ENCODE peak calls at places on chromosomes 2 and 18, in six cellular contexts. One of them, this sample, is unnamed.
A peak's percentile ranks its signal among the peaks of the same experiment; 100 is the strongest.

GRCh38 chr2:197092431-197092830 is 165.9 kb upstream of the PGAP1 start:
- DNase-seq in endothelial cell of umbilical vein: no peak
- DNase-seq in K562: no peak
- DNase-seq in H1: no peak
- DNase-seq in GM23338: no peak
- DNase-seq in HepG2: no peak
- DNase-seq in this sample: no peak

GRCh38 chr18:45753251-45753650 is 29.3 kb downstream of the SLC14A1 start:
- DNase-seq in endothelial cell of umbilical vein: no peak
- DNase-seq in K562: no peak
- DNase-seq in H1: no peak
- DNase-seq in GM23338: no peak
- DNase-seq in HepG2: no peak
- DNase-seq in this sample: no peak

GRCh38 chr2:72145658-72146329 is 1.9 kb downstream of the CYP26B1 start:
- DNase-seq in endothelial cell of umbilical vein: no peak
- DNase-seq in K562: no peak
- DNase-seq in H1: peak; percentile 45
- DNase-seq in GM23338: peak; percentile 34
- DNase-seq in HepG2: no peak
- DNase-seq in this sample: no peak

GRCh38 chr2:23385351-23385747 is 370 bp downstream of the KLHL29 start:
- DNase-seq in endothelial cell of umbilical vein: peak; percentile 37
- DNase-seq in K562: no peak
- DNase-seq in H1: peak; percentile 69
- DNase-seq in GM23338: peak; percentile 59
- DNase-seq in HepG2: no peak
- DNase-seq in this sample: no peak

GRCh38 chr2:228023619-228024018 is 152.2 kb downstream of the DAW1 start:
- DNase-seq in endothelial cell of umbilical vein: no peak
- DNase-seq in K562: no peak
- DNase-seq in H1: no peak
- DNase-seq in GM23338: no peak
- DNase-seq in HepG2: no peak
- DNase-seq in this sample: no peak

GRCh38 chr2:238513346-238513745 is 86.6 kb downstream of the ASB1 start:
- DNase-seq in endothelial cell of umbilical vein: peak; percentile 36
- DNase-seq in K562: peak; percentile 63
- DNase-seq in H1: peak; percentile 80
- DNase-seq in GM23338: peak; percentile 85
- DNase-seq in HepG2: peak; percentile 68
- DNase-seq in this sample: peak; percentile 8

GRCh38 chr2:15127251-15127650 is 433.9 kb downstream of the NBAS start:
- DNase-seq in endothelial cell of umbilical vein: no peak
- DNase-seq in K562: no peak
- DNase-seq in H1: no peak
- DNase-seq in GM23338: no peak
- DNase-seq in HepG2: no peak
- DNase-seq in this sample: no peak

GRCh38 chr2:72350852-72351251 is 203.2 kb upstream of the CYP26B1 start:
- DNase-seq in endothelial cell of umbilical vein: peak; percentile 31
- DNase-seq in K562: no peak
- DNase-seq in H1: no peak
- DNase-seq in GM23338: peak; percentile 8
- DNase-seq in HepG2: no peak
- DNase-seq in this sample: no peak

GRCh38 chr2:201228912-201229290 is 31.4 kb upstream of the CASP8 start:
- DNase-seq in endothelial cell of umbilical vein: no peak
- DNase-seq in K562: peak; percentile 13
- DNase-seq in H1: no peak
- DNase-seq in GM23338: no peak
- DNase-seq in HepG2: no peak
- DNase-seq in this sample: no peak

GRCh38 chr2:77521931-77522470 is at the start of gene LRRTM4:
- DNase-seq in endothelial cell of umbilical vein: no peak
- DNase-seq in K562: no peak
- DNase-seq in H1: peak; percentile 50
- DNase-seq in GM23338: peak; percentile 77
- DNase-seq in HepG2: no peak
- DNase-seq in this sample: peak; percentile 40

GRCh38 chr2:112061840-112062239 is 6.8 kb downstream of the TMEM87B start:
- DNase-seq in endothelial cell of umbilical vein: no peak
- DNase-seq in K562: no peak
- DNase-seq in H1: no peak
- DNase-seq in GM23338: no peak
- DNase-seq in HepG2: no peak
- DNase-seq in this sample: no peak

GRCh38 chr2:176395273-176395854 is 126.1 kb downstream of the MTX2 start:
- DNase-seq in endothelial cell of umbilical vein: peak; percentile 31
- DNase-seq in K562: no peak
- DNase-seq in H1: no peak
- DNase-seq in GM23338: no peak
- DNase-seq in HepG2: no peak
- DNase-seq in this sample: no peak

GRCh38 chr2:140596447-140596846 is 1534.4 kb downstream of the LRP1B start:
- DNase-seq in endothelial cell of umbilical vein: no peak
- DNase-seq in K562: no peak
- DNase-seq in H1: no peak
- DNase-seq in GM23338: no peak
- DNase-seq in HepG2: no peak
- DNase-seq in this sample: no peak

GRCh38 chr18:55790296-55790695 is 202.3 kb upstream of the TCF4 start:
- DNase-seq in endothelial cell of umbilical vein: peak; percentile 84
- DNase-seq in K562: no peak
- DNase-seq in H1: no peak
- DNase-seq in GM23338: no peak
- DNase-seq in HepG2: no peak
- DNase-seq in this sample: no peak

GRCh38 chr2:60474301-60474700 is 79.2 kb downstream of the BCL11A start:
- DNase-seq in endothelial cell of umbilical vein: no peak
- DNase-seq in K562: no peak
- DNase-seq in H1: no peak
- DNase-seq in GM23338: no peak
- DNase-seq in HepG2: no peak
- DNase-seq in this sample: no peak

GRCh38 chr18:33459612-33460011 is 19.1 kb upstream of the CCDC178 start:
- DNase-seq in endothelial cell of umbilical vein: no peak
- DNase-seq in K562: no peak
- DNase-seq in H1: no peak
- DNase-seq in GM23338: no peak
- DNase-seq in HepG2: no peak
- DNase-seq in this sample: no peak

GRCh38 chr2:24399434-24400206 is 39.3 kb upstream of the ITSN2 start:
- DNase-seq in endothelial cell of umbilical vein: no peak
- DNase-seq in K562: no peak
- DNase-seq in H1: no peak
- DNase-seq in GM23338: no peak
- DNase-seq in HepG2: peak; percentile 45
- DNase-seq in this sample: no peak

GRCh38 chr2:36618381-36618780 is 20.4 kb upstream of the FEZ2 start:
- DNase-seq in endothelial cell of umbilical vein: peak; percentile 83
- DNase-seq in K562: peak; percentile 71
- DNase-seq in H1: peak; percentile 67
- DNase-seq in GM23338: peak; percentile 88
- DNase-seq in HepG2: peak; percentile 83
- DNase-seq in this sample: no peak

GRCh38 chr2:8555543-8555942 is 126.3 kb upstream of the ID2 start:
- DNase-seq in endothelial cell of umbilical vein: no peak
- DNase-seq in K562: no peak
- DNase-seq in H1: no peak
- DNase-seq in GM23338: no peak
- DNase-seq in HepG2: no peak
- DNase-seq in this sample: no peak

GRCh38 chr2:241950413-241950863 is 80.9 kb downstream of the RTP5 start:
- DNase-seq in endothelial cell of umbilical vein: no peak
- DNase-seq in K562: no peak
- DNase-seq in H1: no peak
- DNase-seq in GM23338: no peak
- DNase-seq in HepG2: no peak
- DNase-seq in this sample: no peak

GRCh38 chr2:88108796-88109195 is 19.1 kb downstream of the FABP1 start:
- DNase-seq in endothelial cell of umbilical vein: no peak
- DNase-seq in K562: no peak
- DNase-seq in H1: no peak
- DNase-seq in GM23338: no peak
- DNase-seq in HepG2: no peak
- DNase-seq in this sample: no peak

GRCh38 chr2:120829633-120830025 is 94.0 kb downstream of the GLI2 start:
- DNase-seq in endothelial cell of umbilical vein: no peak
- DNase-seq in K562: no peak
- DNase-seq in H1: no peak
- DNase-seq in GM23338: no peak
- DNase-seq in HepG2: no peak
- DNase-seq in this sample: no peak

GRCh38 chr2:187826023-187826422 is 271.8 kb upstream of the TFPI start:
- DNase-seq in endothelial cell of umbilical vein: peak; percentile 16
- DNase-seq in K562: no peak
- DNase-seq in H1: no peak
- DNase-seq in GM23338: no peak
- DNase-seq in HepG2: no peak
- DNase-seq in this sample: no peak

GRCh38 chr2:30031184-30031583 is 109.8 kb upstream of the ALK start:
- DNase-seq in endothelial cell of umbilical vein: no peak
- DNase-seq in K562: no peak
- DNase-seq in H1: no peak
- DNase-seq in GM23338: peak; percentile 26
- DNase-seq in HepG2: no peak
- DNase-seq in this sample: peak; percentile 59

GRCh38 chr2:234081970-234082822 is 31.7 kb downstream of the SPP2 start:
- DNase-seq in endothelial cell of umbilical vein: peak; percentile 51
- DNase-seq in K562: no peak
- DNase-seq in H1: no peak
- DNase-seq in GM23338: no peak
- DNase-seq in HepG2: peak; percentile 46
- DNase-seq in this sample: no peak

GRCh38 chr2:95274291-95275150 is at the start of gene PROM2:
- DNase-seq in endothelial cell of umbilical vein: no peak
- DNase-seq in K562: no peak
- DNase-seq in H1: peak; percentile 78
- DNase-seq in GM23338: peak; percentile 89
- DNase-seq in HepG2: no peak
- DNase-seq in this sample: no peak
- H3K27ac ChIP-seq in endothelial cell of umbilical vein: no peak within 1 kb of the TSS
- H3K27ac ChIP-seq in K562: no peak within 1 kb of the TSS
- H3K27ac ChIP-seq in H1: no peak within 1 kb of the TSS
- H3K27ac ChIP-seq in GM23338: no peak within 1 kb of the TSS
- H3K27ac ChIP-seq in HepG2: no peak within 1 kb of the TSS
- H3K27ac ChIP-seq in this sample: no peak within 1 kb of the TSS

DNA sequence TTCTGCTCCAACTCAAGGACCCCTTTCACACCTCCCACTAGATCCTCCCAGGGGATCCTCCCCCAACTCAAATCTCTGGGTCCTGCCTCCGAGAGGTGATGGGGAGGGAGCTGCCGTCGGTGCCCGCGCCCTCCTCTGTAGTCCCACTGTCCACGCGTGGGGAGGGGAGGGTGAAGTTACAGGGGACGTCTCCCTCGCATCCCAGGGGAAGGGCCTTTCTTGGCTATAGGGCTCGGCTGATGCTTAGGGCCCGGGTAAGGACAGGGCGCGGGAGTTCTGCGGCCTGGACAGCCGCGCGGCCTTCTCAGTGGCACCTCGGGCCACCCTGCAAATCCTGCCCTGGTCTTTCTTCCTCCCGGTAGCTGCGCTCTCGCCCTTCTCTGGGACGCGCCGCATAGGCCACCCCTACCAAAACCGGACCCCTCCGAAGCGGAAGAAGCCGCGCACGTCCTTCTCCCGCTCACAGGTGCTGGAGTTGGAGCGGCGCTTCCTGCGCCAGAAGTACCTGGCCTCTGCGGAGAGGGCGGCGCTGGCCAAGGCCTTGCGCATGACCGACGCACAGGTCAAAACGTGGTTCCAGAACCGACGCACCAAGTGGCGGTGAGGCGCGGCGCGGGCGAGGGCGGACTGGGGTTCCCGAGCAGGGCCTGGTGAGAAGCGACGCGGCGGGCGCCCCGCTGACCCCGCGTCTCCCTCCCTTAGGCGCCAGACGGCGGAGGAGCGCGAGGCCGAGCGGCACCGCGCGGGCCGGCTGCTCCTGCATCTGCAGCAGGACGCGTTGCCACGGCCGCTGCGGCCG is 1.2 kb downstream of the TLX2 start:
- DNase-seq in endothelial cell of umbilical vein: no peak
- DNase-seq in K562: no peak
- DNase-seq in H1: peak; percentile 75
- DNase-seq in GM23338: peak; percentile 69
- DNase-seq in HepG2: no peak
- DNase-seq in this sample: no peak
- TF ChIP-seq EZH2 in endothelial cell of umbilical vein: peak; percentile 99
- TF ChIP-seq EZH2 in K562: no peak
- TF ChIP-seq EZH2 in H1: peak; percentile 84
- TF ChIP-seq EZH2 in GM23338: peak; percentile 93
- TF ChIP-seq EZH2 in HepG2: no peak
- TF ChIP-seq EZH2 in this sample: no peak

DNA sequence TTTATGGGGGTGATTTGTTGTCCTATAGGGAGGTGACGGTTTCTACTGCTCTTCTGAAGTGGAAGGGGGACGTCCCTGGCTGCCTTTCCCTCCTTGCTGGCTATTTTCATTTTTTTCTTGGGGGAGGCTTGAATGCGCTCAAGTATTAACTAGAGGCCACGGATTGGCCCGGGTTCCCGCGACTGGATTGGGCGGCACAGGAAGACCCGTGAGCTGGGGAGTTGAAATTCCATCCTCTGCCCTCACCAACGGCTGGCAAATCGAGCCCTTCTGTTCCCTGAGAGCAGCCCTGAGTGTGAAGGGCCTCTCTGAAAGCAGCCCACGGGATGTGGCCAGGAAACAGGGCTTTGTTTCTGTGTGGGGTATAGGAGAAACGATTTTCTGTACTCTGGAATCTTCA is 176.6 kb upstream of the SPRED2 start:
- DNase-seq in endothelial cell of umbilical vein: no peak
- DNase-seq in K562: no peak
- DNase-seq in H1: no peak
- DNase-seq in GM23338: no peak
- DNase-seq in HepG2: no peak
- DNase-seq in this sample: no peak
- TF ChIP-seq POLR2AphosphoS5 in endothelial cell of umbilical vein: no peak
- TF ChIP-seq POLR2AphosphoS5 in K562: no peak
- TF ChIP-seq POLR2AphosphoS5 in H1: no peak
- TF ChIP-seq POLR2AphosphoS5 in GM23338: no peak
- TF ChIP-seq POLR2AphosphoS5 in HepG2: no peak
- TF ChIP-seq POLR2AphosphoS5 in this sample: no peak

DNA sequence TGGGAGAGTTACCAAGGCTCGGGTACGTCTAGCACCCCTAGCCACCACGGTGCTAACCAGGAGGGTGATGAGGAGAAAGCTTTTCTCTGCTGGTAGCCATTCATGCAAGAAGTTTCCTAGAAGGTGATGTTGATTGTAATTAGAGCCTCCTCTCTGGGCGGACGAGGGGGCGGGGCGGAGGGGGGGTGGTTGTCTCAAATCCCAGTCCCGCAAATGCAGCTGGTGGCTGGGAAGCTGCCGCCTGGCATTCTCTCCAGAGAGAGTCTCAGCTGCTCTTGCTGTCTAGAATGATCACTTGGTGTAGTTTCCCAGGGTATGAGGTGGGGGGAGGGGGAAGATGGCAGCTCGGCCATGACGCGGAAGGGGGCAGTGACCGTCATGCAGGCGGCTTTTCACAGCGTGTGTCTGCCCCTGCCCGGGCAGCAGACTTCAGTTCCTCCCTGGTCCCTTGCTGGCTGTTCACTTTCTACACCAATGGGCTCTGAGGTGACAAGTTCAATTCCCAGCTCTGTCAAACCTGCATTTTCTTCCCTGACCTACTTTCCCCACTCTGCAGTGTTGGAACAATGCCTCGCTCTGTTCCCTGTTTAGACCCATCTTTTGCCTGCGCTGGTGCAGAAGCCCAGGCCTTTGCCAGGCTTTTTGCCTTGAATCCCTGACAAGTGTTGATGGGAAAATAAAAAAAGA is 61.5 kb upstream of the KLF7 start:
- DNase-seq in endothelial cell of umbilical vein: no peak
- DNase-seq in K562: no peak
- DNase-seq in H1: peak; percentile 69
- DNase-seq in GM23338: peak; percentile 87
- DNase-seq in HepG2: no peak
- DNase-seq in this sample: no peak
- H3K27ac ChIP-seq in endothelial cell of umbilical vein: no peak overlapping the region
- H3K27ac ChIP-seq in K562: no peak overlapping the region
- H3K27ac ChIP-seq in H1: no peak overlapping the region
- H3K27ac ChIP-seq in GM23338: peak overlapping the region; percentile 69
- H3K27ac ChIP-seq in HepG2: no peak overlapping the region
- H3K27ac ChIP-seq in this sample: no peak overlapping the region